ENCODE peak calls at places on chromosomes 7 and 10, in seven cellular contexts. I is heart left ventricle, M is body of pancreas, U is adrenal gland, S is spleen, H is upper lobe of left lung, E is stomach. N is an unnamed sample.
A peak's percentile ranks its signal among the peaks of the same experiment; 100 is the strongest.

GRCh38 chr7:33050425-33051318 is 11.9 kb downstream of the NT5C3A start:
- DNase-seq in U (peak; percentile 34), H (no peak), M (no peak), S (no peak), E (no peak), I (no peak), N (no peak)

GRCh38 chr10:99758241-99758891 is 24.1 kb upstream of the ABCC2 start:
- DNase-seq in E (no peak), I (no peak), S (no peak), U (no peak), M (no peak), H (no peak), N (no peak)

GRCh38 chr10:60414877-60415585 is 25.4 kb upstream of the ANK3 start:
- DNase-seq in E (no peak), I (no peak), H (no peak), M (no peak), S (no peak), U (no peak), N (no peak)

GRCh38 chr10:112953760-112954159 is 3.7 kb downstream of the TCF7L2 start:
- DNase-seq in M (no peak), I (no peak), U (no peak), H (no peak), E (no peak), S (no peak), N (no peak)

GRCh38 chr7:124171068-124171467 is 138.2 kb upstream of the TMEM229A start:
- DNase-seq in E (no peak), S (no peak), I (no peak), M (no peak), H (no peak), U (peak; percentile 7), N (no peak)

GRCh38 chr7:78134256-78134655 is 335.7 kb downstream of the PHTF2 start:
- DNase-seq in H (no peak), M (no peak), S (no peak), U (peak; percentile 23), E (no peak), I (no peak), N (no peak)

GRCh38 chr7:34747176-34747781 is 89.3 kb downstream of the NPSR1 start:
- DNase-seq in H (no peak), U (no peak), I (no peak), E (no peak), S (no peak), M (no peak), N (no peak)

GRCh38 chr10:29658984-29659769 is 24.4 kb upstream of the SVIL start:
- DNase-seq in E (peak; percentile 41), I (no peak), U (peak; percentile 72), M (no peak), S (no peak), H (no peak), N (peak; percentile 59)

GRCh38 chr10:71494980-71495381 is 98.3 kb downstream of the CDH23 start:
- DNase-seq in H (no peak), S (peak; percentile 69), U (no peak), I (no peak), M (no peak), E (no peak), N (no peak)

GRCh38 chr7:121276276-121276675 is 52.5 kb upstream of the WNT16 start:
- DNase-seq in M (no peak), S (no peak), E (no peak), H (no peak), I (no peak), U (no peak), N (no peak)

GRCh38 chr10:33535866-33536265 is 201.4 kb upstream of the NRP1 start:
- DNase-seq in M (no peak), I (no peak), U (no peak), S (no peak), H (no peak), E (no peak), N (no peak)

GRCh38 chr7:8035647-8036518 is 67.3 kb downstream of the GLCCI1 start:
- DNase-seq in H (no peak), U (no peak), M (no peak), I (no peak), E (no peak), S (no peak), N (no peak)

GRCh38 chr10:123136221-123136805 is 543 bp downstream of the HMX3 start:
- DNase-seq in E (no peak), H (peak; percentile 85), I (no peak), U (no peak), M (no peak), S (no peak), N (no peak)

GRCh38 chr7:151372612-151373265 is 31.1 kb downstream of the NUB1 start:
- DNase-seq in U (no peak), M (no peak), I (no peak), E (no peak), H (no peak), S (peak; percentile 54), N (no peak)

GRCh38 chr7:39413866-39414668 is 152.1 kb upstream of the YAE1 start:
- DNase-seq in S (peak; percentile 84), E (peak; percentile 50), I (peak; percentile 18), U (peak; percentile 35), M (peak; percentile 24), H (peak; percentile 87), N (no peak)

GRCh38 chr7:105210721-105211205 is 178.0 kb downstream of the SRPK2 start:
- DNase-seq in M (peak; percentile 51), I (peak; percentile 40), S (no peak), H (no peak), U (peak; percentile 67), E (peak; percentile 66), N (no peak)

GRCh38 chr7:115707236-115707635 is 323.3 kb downstream of the TFEC start:
- DNase-seq in S (no peak), U (no peak), M (peak; percentile 15), E (no peak), H (no peak), I (no peak), N (no peak)

GRCh38 chr10:29714096-29714874 is 79.5 kb upstream of the SVIL start:
- DNase-seq in E (no peak), H (no peak), U (peak; percentile 60), S (no peak), M (no peak), I (no peak), N (no peak)

GRCh38 chr10:69335063-69335587 is 56.8 kb downstream of the HK1 start:
- DNase-seq in H (peak; percentile 88), S (peak; percentile 87), E (no peak), M (no peak), U (peak; percentile 66), I (peak; percentile 65), N (no peak)

GRCh38 chr7:55545496-55545895 is 26.8 kb downstream of the VOPP1 start:
- DNase-seq in U (peak; percentile 34), H (no peak), E (no peak), S (no peak), I (no peak), M (no peak), N (peak; percentile 43)

GRCh38 chr7:134167250-134167649 is 40.1 kb downstream of the LRGUK start:
- DNase-seq in H (no peak), S (no peak), M (no peak), E (no peak), U (no peak), I (no peak), N (no peak)

GRCh38 chr10:89426230-89426868 is 12.0 kb downstream of the IFIT5 start:
- DNase-seq in S (no peak), H (no peak), M (peak; percentile 39), E (no peak), I (no peak), U (peak; percentile 18), N (no peak)

GRCh38 chr7:132141109-132141508 is 435.2 kb downstream of the PLXNA4 start:
- DNase-seq in H (no peak), M (no peak), E (no peak), S (no peak), U (no peak), I (no peak), N (no peak)

GRCh38 chr7:157056957-157057902 is 46.8 kb upstream of the MNX1 start:
- DNase-seq in I (no peak), E (no peak), U (no peak), M (no peak), H (no peak), S (no peak), N (no peak)

GRCh38 chr10:118568327-118568848 is 27.1 kb downstream of the PRLHR start:
- DNase-seq in S (no peak), I (peak; percentile 48), U (peak; percentile 75), E (no peak), M (peak; percentile 66), H (no peak), N (no peak)

GRCh38 chr10:5560844-5561703 is 36.3 kb downstream of the CALML3 start:
- DNase-seq in M (peak; percentile 4), H (no peak), S (peak; percentile 64), U (no peak), I (no peak), E (peak; percentile 23), N (no peak)

GRCh38 chr10:5561704-5562645 is 37.2 kb downstream of the CALML3 start:
- DNase-seq in H (no peak), U (no peak), M (peak; percentile 5), S (peak; percentile 55), I (no peak), E (peak; percentile 15), N (no peak)

GRCh38 chr10:5557799-5558771 is 33.3 kb downstream of the CALML3 start:
- DNase-seq in U (no peak), S (peak; percentile 70), H (peak; percentile 62), M (peak; percentile 8), I (no peak), E (peak; percentile 23), N (no peak)

GRCh38 chr10:5560142-5560843 is 35.5 kb downstream of the CALML3 start:
- DNase-seq in I (no peak), H (no peak), M (no peak), U (no peak), S (peak; percentile 41), E (peak; percentile 5), N (no peak)

GRCh38 chr10:5559642-5560141 is 34.9 kb downstream of the CALML3 start:
- DNase-seq in U (no peak), I (no peak), H (no peak), S (no peak), E (peak; percentile 5), M (no peak), N (no peak)
- H3K27ac ChIP-seq in U (no peak overlapping the region), I (peak overlapping the region; percentile 32), H (no peak overlapping the region), S (no peak overlapping the region), E (peak overlapping the region; percentile 43), M (no peak overlapping the region), N (no peak overlapping the region)

DNA sequence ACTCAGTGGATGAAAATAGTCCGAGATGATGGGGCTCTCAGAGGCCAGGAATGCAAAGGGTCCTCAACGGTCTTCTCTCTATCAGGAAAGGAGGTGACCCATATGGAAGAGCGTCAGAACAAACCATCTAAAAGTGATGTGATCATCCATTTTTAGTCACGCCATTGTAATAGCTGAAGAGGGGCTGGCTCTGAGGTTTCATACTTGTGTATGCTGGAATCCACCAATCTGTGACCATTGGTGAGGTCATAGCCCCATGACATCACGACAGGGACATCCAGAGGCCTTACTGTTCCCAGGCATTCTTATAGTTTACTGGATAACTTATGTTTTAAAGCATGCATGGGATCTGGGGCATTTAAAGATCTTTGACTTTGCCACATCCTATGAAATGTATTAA is 83.6 kb downstream of the C10orf90 start:
- DNase-seq in H (no peak), E (no peak), U (no peak), I (no peak), S (no peak), M (no peak), N (no peak)
- H3K4me1 ChIP-seq in H (no peaks in the 10 kb centered on the region), E (no peaks in the 10 kb centered on the region), U (no peaks in the 10 kb centered on the region), I (no peaks in the 10 kb centered on the region), S (no peaks in the 10 kb centered on the region), M (peaks cover 24% of the 10 kb centered on the region), N (no peaks in the 10 kb centered on the region)

GRCh38 chr7:149719050-149719899 is 54.1 kb downstream of the ZNF467 start:
- DNase-seq in M (no peak), U (no peak), E (no peak), S (peak; percentile 76), I (no peak), H (peak; percentile 63), N (no peak)
- TF ChIP-seq POLR2A in M (no peak), U (no peak), E (no peak), S (no peak), I (no peak), H (no peak), N (no peak)

GRCh38 chr10:132492323-132493035 is 45.1 kb upstream of the INPP5A start:
- DNase-seq in H (no peak), S (peak; percentile 41), U (no peak), E (no peak), I (no peak), M (peak; percentile 21), N (peak; percentile 25)
- H3K27ac ChIP-seq in H (peak overlapping the region; percentile 40), S (no peak overlapping the region), U (no peak overlapping the region), E (peak overlapping the region; percentile 43), I (no peak overlapping the region), M (no peak overlapping the region), N (no peak overlapping the region)

N was measured in gastrocnemius medialis.